ENCODE peak calls at places on chromosomes 11 and 22, in four cellular contexts. One of them, this sample, is unnamed.

GRCh38 chr11:8906629-8907028 is 4.4 kb upstream of the AKIP1 start:
- DNase-seq in endothelial cell: no peak
- DNase-seq in WTC11: no peak
- DNase-seq in nucleus accumbens: no peak
- DNase-seq in this sample: no peak

GRCh38 chr22:23269441-23270211 is 89.3 kb downstream of the BCR start:
- DNase-seq in endothelial cell: no peak
- DNase-seq in WTC11: peak; percentile 54
- DNase-seq in nucleus accumbens: no peak
- DNase-seq in this sample: peak; percentile 57

GRCh38 chr11:75268626-75269366 is 28.2 kb downstream of the TPBGL start:
- DNase-seq in endothelial cell: no peak
- DNase-seq in WTC11: no peak
- DNase-seq in nucleus accumbens: no peak
- DNase-seq in this sample: no peak

GRCh38 chr11:125935629-125936199 is 10.1 kb upstream of the VSIG10L2 start:
- DNase-seq in endothelial cell: no peak
- DNase-seq in WTC11: no peak
- DNase-seq in nucleus accumbens: no peak
- DNase-seq in this sample: peak; percentile 19

GRCh38 chr11:44243086-44243485 is 66.9 kb downstream of the ALX4 start:
- DNase-seq in endothelial cell: no peak
- DNase-seq in WTC11: no peak
- DNase-seq in nucleus accumbens: no peak
- DNase-seq in this sample: no peak

GRCh38 chr11:8872017-8872416 is 39.0 kb upstream of the AKIP1 start:
- DNase-seq in endothelial cell: no peak
- DNase-seq in WTC11: no peak
- DNase-seq in nucleus accumbens: no peak
- DNase-seq in this sample: no peak

GRCh38 chr22:19971276-19972124 is 29.9 kb upstream of the TXNRD2 start:
- DNase-seq in endothelial cell: no peak
- DNase-seq in WTC11: no peak
- DNase-seq in nucleus accumbens: no peak
- DNase-seq in this sample: no peak

GRCh38 chr11:8382436-8383053 is 118.9 kb upstream of the LMO1 start:
- DNase-seq in endothelial cell: no peak
- DNase-seq in WTC11: no peak
- DNase-seq in nucleus accumbens: no peak
- DNase-seq in this sample: no peak

GRCh38 chr11:120520091-120520822 is 8.7 kb downstream of the GRIK4 start:
- DNase-seq in endothelial cell: no peak
- DNase-seq in WTC11: no peak
- DNase-seq in nucleus accumbens: no peak
- DNase-seq in this sample: no peak

This sample was measured in H9.